ENCODE peak calls at places on chromosomes 4 and X, in eight cellular contexts. I is psoas muscle, W is GM13977, Y is Caco-2, F is Calu3, T is uterus, U is MM.1S, Q is ascending aorta. S is an unnamed sample.

GRCh38 chr4:40211224-40212185 is 14.7 kb downstream of the RHOH start:
- DNase-seq in Y (no peak), Q (no peak), U (no peak), F (no peak), T (no peak), W (no peak), I (no peak), S (no peak)

GRCh38 chrX:150362599-150363481 is at the start of gene MAMLD1:
- DNase-seq in U (peak), W (peak), T (peak), F (peak), Q (peak), Y (no peak), I (peak), S (peak)

GRCh38 chrX:68990948-68991347 is 162.1 kb downstream of the EFNB1 start:
- DNase-seq in T (no peak), W (no peak), I (no peak), F (no peak), U (no peak), Q (no peak), Y (no peak), S (no peak)

GRCh38 chrX:50402886-50403285 is 67.7 kb downstream of the DGKK start:
- DNase-seq in F (no peak), W (no peak), T (no peak), Y (no peak), U (no peak), Q (no peak), I (no peak), S (no peak)

GRCh38 chr4:143482753-143483362 is 30.6 kb upstream of the SMARCA5 start:
- DNase-seq in Q (no peak), T (no peak), U (peak), I (no peak), W (peak), Y (no peak), F (peak), S (no peak)

GRCh38 chrX:10370976-10371375 is 214.2 kb downstream of the CLCN4 start:
- DNase-seq in F (no peak), U (no peak), I (no peak), T (no peak), Q (no peak), W (no peak), Y (no peak), S (no peak)

GRCh38 chrX:132169554-132169953 is 41.7 kb upstream of the FRMD7 start:
- DNase-seq in I (no peak), U (no peak), Y (no peak), F (no peak), W (no peak), Q (no peak), T (no peak), S (no peak)

GRCh38 chr4:96642486-96642885 is 802.6 kb downstream of the PDHA2 start:
- DNase-seq in T (no peak), U (no peak), W (no peak), Q (no peak), I (no peak), F (no peak), Y (no peak), S (no peak)

GRCh38 chr4:124427095-124427767 is 285.3 kb downstream of the ANKRD50 start:
- DNase-seq in Q (no peak), W (no peak), I (no peak), T (no peak), U (no peak), F (peak), Y (no peak), S (no peak)

GRCh38 chr4:61531188-61531587 is 331.1 kb downstream of the ADGRL3 start:
- DNase-seq in W (no peak), I (no peak), U (no peak), T (no peak), F (no peak), Q (no peak), Y (no peak), S (no peak)

GRCh38 chrX:98731821-98732220 is 1678.3 kb downstream of the PCDH19 start:
- DNase-seq in F (no peak), I (no peak), Q (no peak), W (no peak), U (no peak), T (no peak), Y (no peak), S (no peak)

GRCh38 chr4:139011220-139011950 is 4.2 kb upstream of the NOCT start:
- DNase-seq in I (no peak), W (no peak), T (no peak), Y (no peak), F (no peak), Q (no peak), U (no peak), S (no peak)

GRCh38 chrX:9644335-9644734 is 121.3 kb downstream of the GPR143 start:
- DNase-seq in Y (no peak), I (no peak), F (no peak), W (peak), T (peak), Q (no peak), U (no peak), S (no peak)

GRCh38 chr4:124941267-124941666 is 228.7 kb upstream of the ANKRD50 start:
- DNase-seq in U (no peak), T (no peak), W (no peak), Q (no peak), F (no peak), Y (no peak), I (no peak), S (no peak)

GRCh38 chrX:118220509-118220908 is 103.9 kb upstream of the KLHL13 start:
- DNase-seq in U (no peak), Y (no peak), Q (no peak), F (no peak), W (no peak), T (no peak), I (no peak), S (no peak)

GRCh38 chrX:111129949-111130348 is 34.0 kb downstream of the PAK3 start:
- DNase-seq in W (no peak), I (no peak), Q (no peak), U (no peak), T (no peak), F (no peak), Y (no peak), S (no peak)

GRCh38 chr4:132809298-132810032 is 339.6 kb upstream of the PCDH10 start:
- DNase-seq in Q (no peak), I (no peak), Y (no peak), T (no peak), W (no peak), F (no peak), U (no peak), S (no peak)

GRCh38 chrX:47266643-47267042 is 33.8 kb downstream of the USP11 start:
- DNase-seq in Q (no peak), W (no peak), I (no peak), Y (no peak), T (no peak), F (no peak), U (no peak), S (no peak)

GRCh38 chr4:2927016-2927695 is 36.0 kb downstream of the NOP14 start:
- DNase-seq in Y (peak), W (no peak), I (no peak), F (no peak), U (no peak), Q (no peak), T (peak), S (no peak)

GRCh38 chr4:84952004-84952403 is 14.5 kb downstream of the WDFY3 start:
- DNase-seq in Y (no peak), F (peak), Q (no peak), U (no peak), W (no peak), T (no peak), I (no peak), S (no peak)

GRCh38 chr4:28313729-28314713 is 1453.4 kb downstream of the STIM2 start:
- DNase-seq in W (no peak), I (no peak), Y (no peak), Q (no peak), T (no peak), F (no peak), U (no peak), S (no peak)

GRCh38 chr4:26321326-26322276 is 787 bp downstream of the RBPJ start:
- DNase-seq in W (no peak), U (peak), Y (no peak), Q (no peak), I (no peak), F (peak), T (peak), S (no peak)

GRCh38 chrX:52979993-52980392 is 21.7 kb upstream of the FAM156A start:
- DNase-seq in T (no peak), U (no peak), F (no peak), I (no peak), Q (no peak), W (no peak), Y (peak), S (no peak)

GRCh38 chr4:113978561-113979156 is 788 bp downstream of the ARSJ start:
- DNase-seq in T (peak), W (no peak), Y (peak), F (no peak), U (no peak), I (no peak), Q (no peak), S (no peak)

GRCh38 chrX:2463973-2464676 is 36.7 kb downstream of the DHRSX start:
- DNase-seq in Y (peak), W (no peak), I (no peak), T (no peak), Q (no peak), U (no peak), F (no peak), S (no peak)

GRCh38 chr4:15753786-15754185 is 24.3 kb upstream of the CD38 start:
- DNase-seq in Y (no peak), T (peak), W (no peak), I (peak), Q (no peak), F (no peak), U (no peak), S (no peak)

GRCh38 chr4:175419120-175419774 is 392.8 kb downstream of the GPM6A start:
- DNase-seq in F (peak), T (no peak), Y (no peak), U (no peak), I (no peak), W (no peak), Q (no peak), S (no peak)

GRCh38 chrX:134764202-134764785 is 106.0 kb upstream of the PLAC1 start:
- DNase-seq in U (peak), F (peak), Y (peak), T (no peak), W (peak), I (no peak), Q (no peak), S (no peak)
- TF ChIP-seq CTCF in U (peak), F (peak), Y (peak), T (no peak), W (no peak), I (no peak), Q (no peak), S (peak)

GRCh38 chr4:76435689-76436176 is 704 bp downstream of the SHROOM3 start:
- DNase-seq in F (no peak), U (no peak), I (no peak), W (no peak), T (no peak), Y (no peak), Q (no peak), S (no peak)
- TF ChIP-seq CTCF in F (no peak), U (no peak), I (no peak), W (no peak), T (no peak), Y (no peak), Q (no peak), S (peak)

GRCh38 chrX:11532291-11533075 is 133.2 kb downstream of the ARHGAP6 start:
- DNase-seq in U (no peak), T (no peak), F (no peak), Q (no peak), I (no peak), Y (peak), W (no peak), S (no peak)

GRCh38 chrX:11533211-11533651 is 132.5 kb downstream of the ARHGAP6 start:
- DNase-seq in T (no peak), W (peak), Y (no peak), I (no peak), U (peak), Q (no peak), F (no peak), S (no peak)

GRCh38 chrX:11530621-11531020 is 135.1 kb downstream of the ARHGAP6 start:
- DNase-seq in Y (no peak), Q (no peak), F (no peak), W (no peak), T (no peak), I (no peak), U (no peak), S (no peak)

GRCh38 chrX:11528623-11529022 is 137.1 kb downstream of the ARHGAP6 start:
- DNase-seq in T (no peak), W (no peak), F (no peak), Q (no peak), U (no peak), Y (no peak), I (no peak), S (no peak)

DNA sequence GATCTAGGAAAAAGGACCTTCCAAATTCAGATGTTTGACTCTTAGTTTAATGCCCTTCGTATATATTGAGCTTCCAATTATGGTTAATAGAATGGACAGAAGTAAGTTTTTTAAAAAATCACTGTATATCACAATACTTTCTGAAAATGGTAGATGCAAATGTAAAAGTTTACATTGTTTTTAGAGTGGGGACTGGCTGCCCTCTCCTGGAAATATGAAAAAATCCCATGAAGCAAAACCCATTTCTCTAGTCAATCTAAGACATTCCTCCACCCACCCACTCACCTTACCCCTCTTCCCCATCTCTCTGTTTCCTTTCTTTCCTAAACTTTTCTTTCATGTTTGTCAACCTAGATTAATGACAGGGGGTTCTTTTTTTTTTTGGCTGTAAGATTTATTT is 134.5 kb downstream of the ARHGAP6 start:
- DNase-seq in I (no peak), F (no peak), T (no peak), W (no peak), Y (no peak), Q (no peak), U (peak), S (no peak)
- TF ChIP-seq CTCF in I (peak), F (no peak), T (peak), W (peak), Y (peak), Q (peak), U (peak), S (peak)

DNA sequence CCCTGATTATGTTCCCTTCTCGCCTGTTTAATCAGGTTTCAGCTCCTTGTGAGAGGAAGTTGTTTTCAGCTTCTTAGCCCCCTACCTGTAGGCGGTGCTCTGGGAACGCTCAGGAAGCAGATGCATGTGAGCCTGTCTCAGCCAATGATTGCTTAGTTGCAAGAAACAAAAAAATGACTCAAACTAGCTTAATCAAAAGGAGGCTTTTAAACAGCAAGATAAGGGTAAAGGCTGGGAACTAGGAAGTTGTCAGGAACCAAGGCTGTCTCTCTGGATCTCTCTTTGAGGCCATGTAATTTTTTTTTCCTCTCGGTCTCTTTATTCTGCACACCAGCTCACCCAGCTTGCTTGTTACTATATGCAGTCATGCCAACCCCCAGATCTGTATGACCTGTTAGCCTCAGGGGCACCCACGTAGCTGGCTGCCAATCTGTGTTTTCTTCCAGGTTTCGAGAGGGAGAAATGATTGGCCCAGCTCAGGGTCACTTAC is 109.1 kb downstream of the PTTG2 start:
- DNase-seq in W (peak), I (no peak), F (peak), Y (peak), U (peak), Q (no peak), T (peak), S (no peak)
- TF ChIP-seq CTCF in W (peak), I (no peak), F (peak), Y (peak), U (peak), Q (no peak), T (peak), S (peak)

S was measured in osteocyte.